ENCODE peak calls at places on chromosomes 11 and 22, in seven cellular contexts. J is HCT116, L is HepG2, Y is K562, U is H1, F is GM12878, H is SK-N-SH. C is an unnamed sample.

GRCh38 chr11:122317337-122317736 is 201.3 kb upstream of the BLID start:
- DNase-seq in J (no peak), L (no peak), Y (no peak), U (no peak), F (no peak), H (no peak), C (no peak)

GRCh38 chr11:56234155-56234554 is at the start of gene OR5T2:
- DNase-seq in J (no peak), L (no peak), Y (no peak), U (no peak), F (no peak), H (no peak), C (no peak)

GRCh38 chr11:18769802-18770456 is 21.7 kb downstream of the PTPN5 start:
- DNase-seq in J (no peak), L (no peak), Y (no peak), U (no peak), F (peak; percentile 66), H (no peak), C (no peak)

GRCh38 chr11:102322560-102322959 is 5.3 kb downstream of the BIRC3 start:
- DNase-seq in J (no peak), L (no peak), Y (no peak), U (no peak), F (no peak), H (no peak), C (no peak)

GRCh38 chr11:33248416-33248957 is 8.7 kb upstream of the HIPK3 start:
- DNase-seq in J (no peak), L (peak; percentile 25), Y (no peak), U (no peak), F (no peak), H (no peak), C (no peak)

GRCh38 chr22:37237371-37238268 is 6.4 kb downstream of the RAC2 start:
- DNase-seq in J (no peak), L (no peak), Y (no peak), U (no peak), F (no peak), H (peak; percentile 31), C (no peak)

GRCh38 chr11:75437966-75438659 is 5.1 kb upstream of the KLHL35 start:
- DNase-seq in J (no peak), L (no peak), Y (no peak), U (no peak), F (no peak), H (no peak), C (no peak)

GRCh38 chr11:69573751-69574382 is 67.1 kb upstream of the CCND1 start:
- DNase-seq in J (no peak), L (no peak), Y (no peak), U (no peak), F (no peak), H (no peak), C (no peak)

GRCh38 chr22:37020192-37020479 is 594 bp downstream of the MPST start:
- DNase-seq in J (peak; percentile 27), L (no peak), Y (peak; percentile 25), U (no peak), F (no peak), H (peak; percentile 55), C (no peak)

GRCh38 chr22:28222066-28222465 is 303.0 kb upstream of the PITPNB start:
- DNase-seq in J (no peak), L (no peak), Y (no peak), U (no peak), F (no peak), H (no peak), C (no peak)

GRCh38 chr11:43987384-43988039 is 45.1 kb downstream of the C11orf96 start:
- DNase-seq in J (no peak), L (no peak), Y (no peak), U (no peak), F (no peak), H (peak; percentile 88), C (no peak)

GRCh38 chr11:118889796-118890195 is 6.1 kb downstream of the CXCR5 start:
- DNase-seq in J (no peak), L (no peak), Y (no peak), U (no peak), F (no peak), H (no peak), C (no peak)

DNA sequence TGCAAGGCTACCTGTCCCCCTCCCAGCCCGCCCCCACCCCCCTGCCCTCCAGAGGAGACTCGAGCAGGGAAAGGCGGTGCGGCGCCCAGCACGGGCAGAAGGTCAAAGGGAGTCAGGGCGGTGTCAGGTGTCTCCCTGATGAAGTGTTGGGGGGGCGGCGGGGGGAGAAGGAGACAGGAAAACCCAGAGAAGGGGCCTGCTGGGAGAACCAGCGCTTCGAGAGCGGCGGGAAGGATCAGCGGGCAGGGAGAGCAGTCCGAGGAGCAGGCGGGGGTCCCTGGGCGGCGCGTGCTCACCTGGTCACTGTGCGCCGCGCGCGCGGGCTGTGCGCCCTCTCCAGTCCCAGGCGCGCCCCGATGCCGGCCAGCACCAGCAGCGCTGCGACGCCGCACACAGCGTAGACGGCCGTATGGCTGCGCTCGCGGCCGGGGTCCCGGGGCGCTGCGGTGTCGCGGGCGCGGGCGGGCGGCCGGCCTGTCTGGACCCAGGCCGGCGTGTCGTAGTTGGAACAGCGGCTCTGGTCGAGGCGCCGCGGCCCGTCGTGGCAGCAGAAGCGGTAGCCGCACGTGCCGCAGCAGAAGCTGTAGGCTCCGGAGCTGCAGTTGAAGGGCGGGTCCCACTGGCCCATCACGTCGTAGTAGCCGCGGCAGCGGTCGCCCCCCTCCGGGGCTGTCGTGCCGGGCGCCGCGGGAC is 886 bp downstream of the SHISA8 start:
- DNase-seq in J (no peak), L (no peak), Y (peak; percentile 39), U (no peak), F (no peak), H (no peak), C (no peak)
- TF ChIP-seq YY1 in J (no peak), L (no peak), Y (no peak), U (peak; percentile 23), F (no peak), H (no peak), C (no peak)

DNA sequence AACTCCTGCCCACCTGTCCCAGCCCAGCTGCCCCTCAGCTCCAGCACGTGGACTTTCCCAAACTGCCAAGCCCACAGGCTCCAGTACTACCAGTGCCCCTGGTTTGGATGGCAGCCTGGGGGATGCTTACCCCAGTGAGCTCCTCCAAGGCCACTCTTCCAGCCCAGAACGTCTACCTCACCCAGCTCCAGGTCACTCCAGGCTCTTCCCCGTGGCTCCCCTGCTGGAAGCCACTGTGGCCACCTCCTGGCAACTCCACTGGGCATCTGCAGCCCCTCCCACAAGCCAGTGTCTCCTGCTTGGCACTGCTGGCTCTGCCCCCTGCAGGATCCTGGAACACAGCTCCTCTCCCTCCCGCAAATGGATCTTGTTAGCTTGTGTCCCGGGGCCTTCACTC is 29.3 kb downstream of the LMO1 start:
- DNase-seq in J (peak; percentile 57), L (no peak), Y (no peak), U (no peak), F (no peak), H (peak; percentile 72), C (no peak)
- TF ChIP-seq YY1 in J (no peak), L (no peak), Y (no peak), U (no peak), F (no peak), H (no peak), C (no peak)

GRCh38 chr11:12287009-12287373 is 90.4 kb upstream of the PARVA start:
- DNase-seq in J (peak; percentile 47), L (peak; percentile 36), Y (no peak), U (no peak), F (no peak), H (peak; percentile 7), C (peak; percentile 50)
- TF ChIP-seq YY1 in J (no peak), L (no peak), Y (no peak), U (no peak), F (no peak), H (no peak), C (no peak)

DNA sequence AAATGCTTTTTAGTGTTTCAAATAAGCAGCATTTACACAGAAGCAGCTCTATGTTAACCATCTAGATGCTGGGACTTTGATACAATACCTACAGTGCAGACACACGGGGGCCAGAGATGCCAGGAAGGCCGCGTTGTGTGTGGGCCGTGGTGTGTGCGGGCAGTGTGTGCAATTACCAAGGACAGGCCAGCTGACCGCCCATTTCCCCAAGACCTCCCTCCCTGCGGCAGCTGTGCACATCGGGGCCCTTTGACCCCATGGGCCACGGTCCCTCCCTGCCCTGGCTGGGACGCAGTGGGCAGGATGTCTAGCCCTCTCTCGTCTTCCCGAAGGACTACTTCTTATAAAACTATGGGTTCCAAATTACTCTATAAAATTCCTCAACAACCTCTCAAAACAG is 38.4 kb downstream of the CLTCL1 start:
- DNase-seq in J (no peak), L (no peak), Y (no peak), U (no peak), F (no peak), H (no peak), C (no peak)
- TF ChIP-seq YY1 in J (no peak), L (no peak), Y (no peak), U (no peak), F (no peak), H (no peak), C (no peak)

C was measured in NT2/D1.